ENCODE peak calls at places on chromosomes 4 and X, in five cellular contexts. I is MM.1S, E is GM13977, T is lower leg skin, Z is A549. P is an unnamed sample.

GRCh38 chr4:98564847-98565246 is 93.6 kb downstream of the TSPAN5 start:
- DNase-seq in I (no peak), E (no peak), T (no peak), Z (no peak), P (no peak)

GRCh38 chrX:292900-293897 is 12.0 kb downstream of the PLCXD1 start:
- DNase-seq in I (no peak), E (no peak), T (no peak), Z (no peak), P (no peak)

GRCh38 chrX:7586126-7586525 is 256.8 kb upstream of the VCX start:
- DNase-seq in I (peak; percentile 18), E (peak; percentile 44), T (no peak), Z (no peak), P (peak; percentile 18)

GRCh38 chr4:134560728-134561127 is 359.1 kb upstream of the PABPC4L start:
- DNase-seq in I (no peak), E (no peak), T (no peak), Z (no peak), P (no peak)

GRCh38 chrX:153592966-153593688 is 5.8 kb downstream of the CCNQ start:
- DNase-seq in I (no peak), E (no peak), T (no peak), Z (no peak), P (no peak)

GRCh38 chrX:139094671-139095592 is 383.4 kb upstream of the FGF13 start:
- DNase-seq in I (no peak), E (no peak), T (no peak), Z (no peak), P (no peak)

GRCh38 chr4:74503580-74503979 is 58.6 kb downstream of the AREG start:
- DNase-seq in I (no peak), E (no peak), T (no peak), Z (no peak), P (no peak)

GRCh38 chr4:76689079-76689817 is 208.7 kb downstream of the SOWAHB start:
- DNase-seq in I (peak; percentile 45), E (peak; percentile 67), T (no peak), Z (peak; percentile 31), P (peak; percentile 61)

GRCh38 chrX:108699368-108699767 is 37.0 kb downstream of the IRS4 start:
- DNase-seq in I (peak; percentile 58), E (peak; percentile 7), T (no peak), Z (peak; percentile 36), P (peak; percentile 2)

GRCh38 chr4:173177232-173177631 is 8.6 kb downstream of the GALNT7 start:
- DNase-seq in I (no peak), E (no peak), T (no peak), Z (no peak), P (no peak)

GRCh38 chr4:158020734-158021346 is 152.0 kb downstream of the GASK1B start:
- DNase-seq in I (no peak), E (no peak), T (no peak), Z (peak; percentile 51), P (no peak)

GRCh38 chrX:119826399-119826959 is 26.3 kb downstream of the UPF3B start:
- DNase-seq in I (no peak), E (no peak), T (peak; percentile 20), Z (no peak), P (no peak)

GRCh38 chrX:153993079-153993478 is 20.5 kb downstream of the TMEM187 start:
- DNase-seq in I (no peak), E (no peak), T (no peak), Z (no peak), P (no peak)

GRCh38 chr4:7206385-7206784 is 14.0 kb downstream of the SORCS2 start:
- DNase-seq in I (no peak), E (no peak), T (no peak), Z (peak; percentile 41), P (no peak)

GRCh38 chrX:134803551-134804183 is 145.4 kb upstream of the PLAC1 start:
- DNase-seq in I (no peak), E (peak; percentile 56), T (no peak), Z (no peak), P (peak; percentile 33)

GRCh38 chr4:86924805-86925204 is 10.0 kb upstream of the AFF1 start:
- DNase-seq in I (no peak), E (no peak), T (no peak), Z (peak; percentile 71), P (no peak)

GRCh38 chrX:108216862-108217571 is 125.4 kb downstream of the ATG4A start:
- DNase-seq in I (no peak), E (no peak), T (no peak), Z (no peak), P (no peak)

GRCh38 chr4:123619326-123619725 is 222.7 kb downstream of the SPRY1 start:
- DNase-seq in I (no peak), E (no peak), T (no peak), Z (no peak), P (no peak)

GRCh38 chrX:71556026-71556425 is 22.2 kb upstream of the GCNA start:
- DNase-seq in I (no peak), E (no peak), T (no peak), Z (no peak), P (no peak)

GRCh38 chr4:16665942-16666586 is 232.4 kb downstream of the LDB2 start:
- DNase-seq in I (peak; percentile 86), E (no peak), T (no peak), Z (no peak), P (no peak)

GRCh38 chrX:78303086-78303485 is 24.3 kb downstream of the CYSLTR1 start:
- DNase-seq in I (no peak), E (no peak), T (no peak), Z (no peak), P (no peak)

GRCh38 chr4:15882675-15883086 is 55.9 kb downstream of the FGFBP1 start:
- DNase-seq in I (peak; percentile 85), E (peak; percentile 70), T (no peak), Z (peak; percentile 87), P (peak; percentile 67)

GRCh38 chrX:50762578-50762977 is 51.4 kb downstream of the SHROOM4 start:
- DNase-seq in I (no peak), E (no peak), T (no peak), Z (no peak), P (no peak)

GRCh38 chr4:48899432-48899749 is 7.2 kb downstream of the OCIAD2 start:
- DNase-seq in I (no peak), E (no peak), T (no peak), Z (no peak), P (no peak)

GRCh38 chr4:48898733-48899431 is 7.7 kb downstream of the OCIAD2 start:
- DNase-seq in I (no peak), E (no peak), T (no peak), Z (no peak), P (no peak)

GRCh38 chr4:48901196-48901595 is 5.4 kb downstream of the OCIAD2 start:
- DNase-seq in I (no peak), E (no peak), T (no peak), Z (no peak), P (no peak)

GRCh38 chr4:48899950-48900349 is 6.6 kb downstream of the OCIAD2 start:
- DNase-seq in I (no peak), E (no peak), T (no peak), Z (no peak), P (no peak)

DNA sequence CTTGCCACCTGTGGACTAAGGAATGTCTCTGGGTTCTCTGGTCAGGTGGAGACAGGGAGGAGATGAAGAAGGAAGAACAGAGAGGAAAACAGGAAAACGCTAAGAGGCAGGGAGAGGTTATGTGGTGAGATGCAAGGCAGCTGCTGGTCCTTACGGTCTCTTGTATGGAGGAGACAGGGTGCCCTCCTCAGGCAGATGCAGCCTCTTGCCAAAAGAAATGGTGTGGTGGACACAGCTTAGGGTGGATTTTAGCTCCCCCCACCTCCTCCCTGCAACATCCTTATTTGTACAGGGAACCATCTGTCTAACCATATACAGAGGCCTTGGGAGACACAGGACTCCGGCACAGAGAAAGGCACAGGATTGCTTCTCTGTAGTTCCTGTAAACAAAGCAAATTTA is 9.7 kb downstream of the OCIAD2 start:
- DNase-seq in I (no peak), E (no peak), T (no peak), Z (no peak), P (no peak)
- TF ChIP-seq CTCF in I (no peak), E (peak; percentile 8), T (no peak), Z (no peak), P (no peak)

GRCh38 chr4:26821677-26822503 is 38.8 kb upstream of the STIM2 start:
- DNase-seq in I (no peak), E (no peak), T (no peak), Z (peak; percentile 27), P (no peak)
- TF ChIP-seq CTCF in I (no peak), E (no peak), T (no peak), Z (no peak), P (no peak)

GRCh38 chr4:80335226-80335553 is 340 bp upstream of the CFAP299 start:
- DNase-seq in I (no peak), E (no peak), T (no peak), Z (no peak), P (no peak)

GRCh38 chr4:80334568-80334967 is 962 bp upstream of the CFAP299 start:
- DNase-seq in I (no peak), E (no peak), T (no peak), Z (no peak), P (no peak)

GRCh38 chr4:80340036-80340435 is 4.5 kb downstream of the CFAP299 start:
- DNase-seq in I (no peak), E (no peak), T (no peak), Z (no peak), P (no peak)

GRCh38 chr4:80335554-80336358 is at the start of gene CFAP299:
- DNase-seq in I (peak; percentile 90), E (peak; percentile 72), T (peak; percentile 46), Z (peak; percentile 77), P (peak; percentile 77)

GRCh38 chr4:80336582-80336981 is 1.1 kb downstream of the CFAP299 start:
- DNase-seq in I (peak; percentile 31), E (no peak), T (no peak), Z (peak; percentile 26), P (no peak)
- TF ChIP-seq CTCF in I (peak; percentile 46), E (no peak), T (no peak), Z (peak; percentile 33), P (no peak)

DNA sequence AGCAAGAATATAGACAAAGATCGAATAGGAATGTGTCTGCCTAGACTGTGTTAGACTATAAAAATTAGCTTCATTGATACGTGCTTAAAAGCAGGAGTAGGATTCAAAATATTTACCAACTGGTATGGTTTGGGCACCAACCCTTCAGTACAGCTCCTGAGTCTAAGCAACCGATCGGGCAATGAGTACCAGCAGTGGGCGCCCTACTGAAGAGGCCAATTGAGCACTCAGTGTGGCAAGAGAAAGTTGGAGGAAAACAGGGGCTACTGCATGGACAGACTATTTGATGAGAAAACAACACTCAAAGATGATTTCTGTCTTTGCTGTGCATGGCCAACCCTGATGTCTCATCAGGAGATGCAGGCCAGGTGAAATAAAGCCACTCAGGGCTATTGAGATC is 176.0 kb upstream of the NWD2 start:
- DNase-seq in I (no peak), E (no peak), T (no peak), Z (peak; percentile 7), P (no peak)
- TF ChIP-seq CTCF in I (no peak), E (peak; percentile 42), T (no peak), Z (no peak), P (peak; percentile 25)

GRCh38 chr4:130361616-130362015 is 1265.7 kb downstream of the C4orf33 start:
- DNase-seq in I (no peak), E (no peak), T (no peak), Z (no peak), P (no peak)

GRCh38 chr4:130356873-130357272 is 1260.9 kb downstream of the C4orf33 start:
- DNase-seq in I (no peak), E (no peak), T (no peak), Z (no peak), P (no peak)

DNA sequence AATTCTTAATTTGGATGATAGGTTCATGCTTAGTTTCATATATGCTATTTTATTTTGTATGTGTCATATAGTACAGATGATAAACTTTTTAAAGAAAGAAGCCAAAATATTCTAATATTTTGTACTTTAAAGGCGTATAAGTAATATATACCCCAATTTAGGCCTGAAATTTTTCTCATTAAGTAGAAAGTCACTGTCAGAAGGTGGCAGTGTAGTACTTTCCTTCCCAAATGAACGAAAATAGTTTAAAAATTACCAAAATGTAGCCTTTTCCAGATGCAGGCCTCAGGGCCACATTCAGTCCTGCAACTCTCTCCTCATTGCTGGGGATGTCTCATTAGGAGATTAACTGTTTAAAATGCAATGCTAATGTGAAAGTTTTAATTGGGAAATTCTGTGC is 1263.6 kb downstream of the C4orf33 start:
- DNase-seq in I (no peak), E (no peak), T (no peak), Z (peak; percentile 2), P (no peak)
- TF ChIP-seq CTCF in I (peak; percentile 43), E (peak; percentile 20), T (no peak), Z (peak; percentile 41), P (no peak)

P was measured in GM20000.